ENCODE peak calls at places on chromosomes 5 and 9, in eight cellular contexts. C is SK-N-SH; G is AG04450; V is fibroblast of lung; R is PC-3; O is caudate nucleus; D is astrocyte; P is effector memory CD4-positive, alpha-beta T cell. Z is an unnamed sample.

GRCh38 chr5:5752844-5753243 is 330.4 kb downstream of the ICE1 start:
- DNase-seq in G (no peak), O (no peak), D (no peak), P (no peak), R (no peak), C (no peak), V (no peak), Z (no peak)

GRCh38 chr9:71592400-71592799 is 175.9 kb downstream of the CEMIP2 start:
- DNase-seq in P (no peak), V (peak; percentile 3), G (no peak), D (peak; percentile 20), O (no peak), C (no peak), R (peak; percentile 67), Z (no peak)

GRCh38 chr9:33167949-33168535 is 906 bp upstream of the B4GALT1 start:
- DNase-seq in C (no peak), P (no peak), G (no peak), R (no peak), O (no peak), D (no peak), V (no peak), Z (peak; percentile 74)

GRCh38 chr5:91151947-91152346 is 231.2 kb downstream of the ARRDC3 start:
- DNase-seq in O (no peak), D (peak; percentile 87), P (no peak), G (peak; percentile 76), V (peak; percentile 89), C (no peak), R (peak; percentile 81), Z (no peak)

GRCh38 chr9:104412238-104412637 is 91.8 kb upstream of the OR13F1 start:
- DNase-seq in D (no peak), V (peak; percentile 1), P (no peak), G (no peak), C (no peak), R (peak; percentile 20), O (no peak), Z (no peak)

GRCh38 chr5:146401021-146401420 is 46.1 kb upstream of the TCERG1 start:
- DNase-seq in P (no peak), O (no peak), V (no peak), C (no peak), R (no peak), G (no peak), D (no peak), Z (no peak)

GRCh38 chr5:149317281-149318048 is 27.8 kb upstream of the GRPEL2 start:
- DNase-seq in R (peak; percentile 86), D (no peak), P (no peak), V (peak; percentile 61), G (peak; percentile 33), C (peak; percentile 76), O (no peak), Z (peak; percentile 67)

GRCh38 chr9:70256123-70256551 is 2.6 kb upstream of the SMC5 start:
- DNase-seq in G (peak; percentile 61), D (peak; percentile 89), C (no peak), V (peak; percentile 65), R (peak; percentile 79), P (no peak), O (no peak), Z (no peak)

GRCh38 chr5:37254581-37254980 is 5.4 kb upstream of the CPLANE1 start:
- DNase-seq in P (no peak), V (no peak), C (no peak), G (no peak), R (no peak), O (no peak), D (no peak), Z (no peak)

GRCh38 chr9:35733109-35733541 is 659 bp downstream of the CREB3 start:
- DNase-seq in V (peak; percentile 51), G (no peak), O (no peak), D (peak; percentile 66), P (no peak), R (peak; percentile 68), C (peak; percentile 43), Z (peak; percentile 88)

GRCh38 chr9:133513214-133514088 is 11.3 kb downstream of the MYMK start:
- DNase-seq in O (peak; percentile 44), D (no peak), G (no peak), V (no peak), R (no peak), C (peak; percentile 91), P (no peak), Z (no peak)

GRCh38 chr5:39716532-39716971 is 291.8 kb upstream of the DAB2 start:
- DNase-seq in G (no peak), R (peak; percentile 90), D (peak; percentile 37), C (peak; percentile 26), P (no peak), V (peak; percentile 70), O (no peak), Z (peak; percentile 85)

GRCh38 chr9:119934497-119934896 is 565.3 kb upstream of the BRINP1 start:
- DNase-seq in G (no peak), D (no peak), O (no peak), C (no peak), V (no peak), R (no peak), P (no peak), Z (no peak)

GRCh38 chr5:82417776-82418607 is 139.8 kb upstream of the RPS23 start:
- DNase-seq in D (peak; percentile 52), G (no peak), R (no peak), V (no peak), P (no peak), O (no peak), C (no peak), Z (no peak)

GRCh38 chr5:10898489-10898888 is 137.5 kb upstream of the DAP start:
- DNase-seq in O (no peak), V (no peak), G (no peak), P (no peak), C (no peak), D (no peak), R (no peak), Z (no peak)

GRCh38 chr9:113154471-113154870 is 3.7 kb downstream of the SLC31A2 start:
- DNase-seq in C (no peak), O (peak; percentile 46), D (peak; percentile 74), R (peak; percentile 67), V (peak; percentile 65), G (no peak), P (no peak), Z (no peak)

GRCh38 chr5:54639621-54640020 is 122.1 kb downstream of the SNX18 start:
- DNase-seq in P (no peak), O (no peak), V (no peak), G (no peak), C (no peak), D (no peak), R (no peak), Z (no peak)

GRCh38 chr5:141849371-141850182 is 28.6 kb downstream of the PCDH1 start:
- DNase-seq in D (peak; percentile 43), P (peak; percentile 41), C (peak; percentile 95), V (peak; percentile 67), R (peak; percentile 87), O (peak; percentile 86), G (no peak), Z (peak; percentile 96)

GRCh38 chr5:116002116-116002906 is 30.0 kb upstream of the ARL14EPL start:
- DNase-seq in G (no peak), R (peak; percentile 43), D (peak; percentile 12), O (no peak), P (no peak), C (no peak), V (peak; percentile 28), Z (no peak)

GRCh38 chr5:13480834-13481233 is 463.7 kb downstream of the DNAH5 start:
- DNase-seq in G (no peak), R (peak; percentile 81), D (no peak), C (no peak), V (no peak), P (no peak), O (no peak), Z (no peak)

GRCh38 chr5:89546658-89547057 is 663.7 kb upstream of the MEF2C start:
- DNase-seq in D (no peak), C (no peak), R (no peak), P (no peak), V (no peak), G (no peak), O (no peak), Z (no peak)

GRCh38 chr9:115327441-115328122 is 209.6 kb upstream of the TNC start:
- DNase-seq in R (no peak), V (no peak), G (no peak), C (no peak), P (no peak), O (no peak), D (peak; percentile 42), Z (no peak)

GRCh38 chr5:61245936-61246335 is 83.7 kb upstream of the SMIM15 start:
- DNase-seq in O (peak; percentile 17), P (no peak), D (no peak), V (no peak), C (peak; percentile 39), R (no peak), G (no peak), Z (no peak)

GRCh38 chr9:114722937-114723620 is 41.1 kb upstream of the TEX48 start:
- DNase-seq in D (no peak), R (no peak), C (no peak), O (no peak), V (no peak), P (no peak), G (no peak), Z (no peak)

GRCh38 chr5:107486489-107486888 is 184.2 kb downstream of the EFNA5 start:
- DNase-seq in D (peak; percentile 70), V (no peak), R (peak; percentile 78), G (no peak), O (no peak), C (no peak), P (peak; percentile 4), Z (no peak)

GRCh38 chr9:96232164-96232538 is 69.8 kb downstream of the HSD17B3 start:
- DNase-seq in D (no peak), V (no peak), R (no peak), O (no peak), P (no peak), G (no peak), C (no peak), Z (no peak)
- H3K27ac ChIP-seq in D (no peak overlapping the region), V (no peak overlapping the region), R (no peak overlapping the region), O (no peak overlapping the region), P (no peak overlapping the region), G (no peak overlapping the region), C (no peak overlapping the region), Z (no peak overlapping the region)

DNA sequence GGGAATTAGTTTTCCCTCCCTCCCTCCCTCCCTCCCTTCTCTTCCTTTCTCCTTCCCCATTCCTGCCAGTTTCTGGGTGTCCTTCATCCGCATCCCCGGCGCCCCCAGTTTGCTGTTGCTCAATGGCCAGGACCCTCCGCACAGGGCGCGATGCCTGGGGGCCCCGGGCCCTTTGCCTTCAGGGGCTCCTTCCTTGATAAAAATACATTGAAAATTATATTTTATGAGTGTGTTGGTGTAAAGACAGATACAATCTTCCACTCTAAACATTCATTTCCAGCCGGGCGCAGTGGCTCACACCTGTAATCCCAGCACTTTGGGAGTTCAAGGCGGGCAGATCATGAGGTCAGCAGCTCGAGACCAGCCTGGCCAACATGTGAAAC is 7.6 kb upstream of the AGPAT2 start:
- DNase-seq in P (no peak), C (no peak), O (no peak), G (no peak), D (no peak), R (no peak), V (no peak), Z (no peak)
- H3K27ac ChIP-seq in P (no peak overlapping the region), C (no peak overlapping the region), O (no peak overlapping the region), G (no peak overlapping the region), D (no peak overlapping the region), R (peak overlapping the region; percentile 98), V (no peak overlapping the region), Z (no peak overlapping the region)

GRCh38 chr9:96423985-96424336 is 5.8 kb upstream of the ZNF367 start:
- DNase-seq in O (no peak), R (no peak), V (no peak), D (no peak), G (no peak), P (no peak), C (no peak), Z (no peak)
- H3K27ac ChIP-seq in O (no peak overlapping the region), R (no peak overlapping the region), V (no peak overlapping the region), D (no peak overlapping the region), G (no peak overlapping the region), P (no peak overlapping the region), C (no peak overlapping the region), Z (no peak overlapping the region)

GRCh38 chr5:151060742-151061141 is 20.1 kb downstream of the TNIP1 start:
- DNase-seq in R (no peak), C (no peak), V (no peak), P (no peak), G (no peak), O (no peak), D (no peak), Z (no peak)
- H3K27ac ChIP-seq in R (no peak overlapping the region), C (no peak overlapping the region), V (no peak overlapping the region), P (peak overlapping the region; percentile 13), G (no peak overlapping the region), O (no peak overlapping the region), D (no peak overlapping the region), Z (no peak overlapping the region)